ENCODE peak calls at places on chromosome X, in ten cellular contexts. One of them, this sample, is unnamed.

GRCh38 chrX:136608295-136608933 is 39.5 kb upstream of the CD40LG start:
- DNase-seq in IMR-90: no peak
- DNase-seq in NCI-H510A: no peak
- DNase-seq in neuronal stem cell: no peak
- DNase-seq in NCI-H2081: no peak
- DNase-seq in naive thymus-derived CD8-positive, alpha-beta T cell: peak; percentile 33
- DNase-seq in iris pigment epithelial cell: peak; percentile 11
- DNase-seq in posterior cingulate gyrus: peak; percentile 27
- DNase-seq in foreskin fibroblast: peak; percentile 9
- DNase-seq in epithelial cell of prostate: no peak
- DNase-seq in this sample: peak; percentile 30

GRCh38 chrX:103376118-103376978 is at the start of gene BEX3:
- DNase-seq in IMR-90: peak; percentile 59
- DNase-seq in naive thymus-derived CD8-positive, alpha-beta T cell: no peak
- DNase-seq in NCI-H510A: peak; percentile 59
- DNase-seq in neuronal stem cell: no peak
- DNase-seq in posterior cingulate gyrus: peak; percentile 69
- DNase-seq in NCI-H2081: peak; percentile 88
- DNase-seq in epithelial cell of prostate: no peak
- DNase-seq in iris pigment epithelial cell: no peak
- DNase-seq in foreskin fibroblast: peak; percentile 45
- DNase-seq in this sample: peak; percentile 93

GRCh38 chrX:133495464-133496391 is 80.4 kb upstream of the GPC4 start:
- DNase-seq in foreskin fibroblast: no peak
- DNase-seq in NCI-H2081: no peak
- DNase-seq in posterior cingulate gyrus: peak; percentile 8
- DNase-seq in IMR-90: peak; percentile 26
- DNase-seq in iris pigment epithelial cell: peak; percentile 7
- DNase-seq in naive thymus-derived CD8-positive, alpha-beta T cell: no peak
- DNase-seq in neuronal stem cell: no peak
- DNase-seq in epithelial cell of prostate: no peak
- DNase-seq in NCI-H510A: no peak
- DNase-seq in this sample: no peak

GRCh38 chrX:72554448-72555140 is 18.0 kb downstream of the HDAC8 start:
- DNase-seq in naive thymus-derived CD8-positive, alpha-beta T cell: no peak
- DNase-seq in foreskin fibroblast: no peak
- DNase-seq in epithelial cell of prostate: no peak
- DNase-seq in NCI-H2081: no peak
- DNase-seq in neuronal stem cell: peak; percentile 18
- DNase-seq in iris pigment epithelial cell: peak; percentile 46
- DNase-seq in posterior cingulate gyrus: no peak
- DNase-seq in NCI-H510A: no peak
- DNase-seq in IMR-90: no peak
- DNase-seq in this sample: peak; percentile 80

GRCh38 chrX:114334473-114334982 is 249.4 kb upstream of the HTR2C start:
- DNase-seq in IMR-90: no peak
- DNase-seq in naive thymus-derived CD8-positive, alpha-beta T cell: no peak
- DNase-seq in iris pigment epithelial cell: no peak
- DNase-seq in NCI-H2081: no peak
- DNase-seq in foreskin fibroblast: no peak
- DNase-seq in epithelial cell of prostate: no peak
- DNase-seq in posterior cingulate gyrus: no peak
- DNase-seq in neuronal stem cell: no peak
- DNase-seq in NCI-H510A: no peak
- DNase-seq in this sample: no peak

GRCh38 chrX:109684136-109684535 is 48.9 kb downstream of the ACSL4 start:
- DNase-seq in NCI-H510A: no peak
- DNase-seq in neuronal stem cell: no peak
- DNase-seq in IMR-90: peak; percentile 19
- DNase-seq in posterior cingulate gyrus: no peak
- DNase-seq in NCI-H2081: no peak
- DNase-seq in foreskin fibroblast: no peak
- DNase-seq in iris pigment epithelial cell: peak; percentile 54
- DNase-seq in naive thymus-derived CD8-positive, alpha-beta T cell: no peak
- DNase-seq in epithelial cell of prostate: no peak
- DNase-seq in this sample: no peak

GRCh38 chrX:107700317-107700774 is 72.0 kb downstream of the PRPS1 start:
- DNase-seq in iris pigment epithelial cell: peak; percentile 93
- DNase-seq in IMR-90: no peak
- DNase-seq in naive thymus-derived CD8-positive, alpha-beta T cell: no peak
- DNase-seq in NCI-H510A: no peak
- DNase-seq in epithelial cell of prostate: no peak
- DNase-seq in neuronal stem cell: no peak
- DNase-seq in foreskin fibroblast: peak; percentile 65
- DNase-seq in NCI-H2081: no peak
- DNase-seq in posterior cingulate gyrus: no peak
- DNase-seq in this sample: no peak

GRCh38 chrX:23803931-23804381 is 21.0 kb downstream of the SAT1 start:
- DNase-seq in NCI-H510A: no peak
- DNase-seq in NCI-H2081: no peak
- DNase-seq in foreskin fibroblast: no peak
- DNase-seq in epithelial cell of prostate: peak; percentile 91
- DNase-seq in naive thymus-derived CD8-positive, alpha-beta T cell: no peak
- DNase-seq in posterior cingulate gyrus: no peak
- DNase-seq in IMR-90: peak; percentile 67
- DNase-seq in neuronal stem cell: no peak
- DNase-seq in iris pigment epithelial cell: peak; percentile 80
- DNase-seq in this sample: no peak

This sample was measured in H9.